ENCODE peak calls at places on chromosomes 12 and 14, in nine cellular contexts. D, B, Q, P, C, A, S, I and L are unnamed samples. For H3K9me3, the result is how much of the 10 kb centered on the place peaks cover.

GRCh38 chr12:54053625-54054441 is at the start of gene HOXC4:
- DNase-seq in D (no peak), B (peak), Q (peak), P (peak), C (no peak), A (no peak), S (no peak), I (no peak), L (no peak)

GRCh38 chr12:75974323-75975273 is 57.0 kb downstream of the PHLDA1 start:
- DNase-seq in D (no peak), B (no peak), Q (peak), P (no peak), C (no peak), A (no peak), S (no peak), I (no peak), L (no peak)

GRCh38 chr14:100383727-100384158 is 60.6 kb downstream of the SLC25A47 start:
- DNase-seq in D (peak), B (no peak), Q (peak), P (peak), C (peak), A (peak), S (peak), I (peak), L (peak)

GRCh38 chr12:49832836-49833421 is 4.7 kb upstream of the NCKAP5L start:
- DNase-seq in D (no peak), B (peak), Q (no peak), P (peak), C (no peak), A (no peak), S (no peak), I (no peak), L (no peak)

GRCh38 chr14:49870908-49871307 is 18.3 kb upstream of the NEMF start:
- DNase-seq in D (no peak), B (no peak), Q (no peak), P (no peak), C (no peak), A (no peak), S (no peak), I (no peak), L (no peak)

GRCh38 chr14:76963366-76963765 is 65.1 kb downstream of the IRF2BPL start:
- DNase-seq in D (no peak), B (no peak), Q (no peak), P (no peak), C (no peak), A (no peak), S (no peak), I (no peak), L (no peak)

GRCh38 chr12:91222746-91223145 is 40.1 kb upstream of the DCN start:
- DNase-seq in D (no peak), B (peak), Q (no peak), P (peak), C (no peak), A (no peak), S (no peak), I (no peak), L (no peak)

GRCh38 chr14:104723651-104724406 is at the start of gene ADSS1:
- DNase-seq in D (peak), B (no peak), Q (peak), P (peak), C (peak), A (peak), S (peak), I (peak), L (peak)

GRCh38 chr12:34402228-34402898 is 380.1 kb downstream of the ALG10 start:
- DNase-seq in D (peak), B (no peak), Q (peak), P (no peak), C (no peak), A (no peak), S (no peak), I (no peak), L (no peak)

GRCh38 chr12:84361651-84362551 is 550.7 kb downstream of the SLC6A15 start:
- DNase-seq in D (peak), B (no peak), Q (peak), P (no peak), C (no peak), A (no peak), S (no peak), I (no peak), L (no peak)

GRCh38 chr14:45810152-45810872 is 557.3 kb upstream of the MIS18BP1 start:
- DNase-seq in D (no peak), B (no peak), Q (no peak), P (no peak), C (no peak), A (no peak), S (no peak), I (peak), L (no peak)

GRCh38 chr14:79702197-79702596 is 509.1 kb downstream of the DIO2 start:
- DNase-seq in D (no peak), B (no peak), Q (no peak), P (no peak), C (no peak), A (no peak), S (no peak), I (no peak), L (no peak)

GRCh38 chr12:57008113-57008687 is 1.9 kb upstream of the ZBTB39 start:
- DNase-seq in D (no peak), B (peak), Q (no peak), P (peak), C (peak), A (no peak), S (no peak), I (peak), L (peak)

GRCh38 chr12:69130064-69130463 is 109.3 kb upstream of the CPSF6 start:
- DNase-seq in D (no peak), B (no peak), Q (no peak), P (peak), C (no peak), A (no peak), S (no peak), I (no peak), L (no peak)

GRCh38 chr12:91846466-91847055 is 299.1 kb downstream of the BTG1 start:
- DNase-seq in D (no peak), B (no peak), Q (no peak), P (no peak), C (no peak), A (no peak), S (no peak), I (no peak), L (no peak)

GRCh38 chr12:54082402-54082892 is 28.8 kb downstream of the HOXC4 start:
- DNase-seq in D (peak), B (no peak), Q (no peak), P (no peak), C (peak), A (no peak), S (peak), I (peak), L (peak)

GRCh38 chr12:43208627-43209026 is 343.4 kb downstream of the ADAMTS20 start:
- DNase-seq in D (no peak), B (peak), Q (no peak), P (no peak), C (no peak), A (peak), S (no peak), I (no peak), L (no peak)

GRCh38 chr12:2229661-2230539 is 177.1 kb downstream of the CACNA1C start:
- DNase-seq in D (no peak), B (no peak), Q (no peak), P (no peak), C (no peak), A (no peak), S (no peak), I (no peak), L (no peak)

DNA sequence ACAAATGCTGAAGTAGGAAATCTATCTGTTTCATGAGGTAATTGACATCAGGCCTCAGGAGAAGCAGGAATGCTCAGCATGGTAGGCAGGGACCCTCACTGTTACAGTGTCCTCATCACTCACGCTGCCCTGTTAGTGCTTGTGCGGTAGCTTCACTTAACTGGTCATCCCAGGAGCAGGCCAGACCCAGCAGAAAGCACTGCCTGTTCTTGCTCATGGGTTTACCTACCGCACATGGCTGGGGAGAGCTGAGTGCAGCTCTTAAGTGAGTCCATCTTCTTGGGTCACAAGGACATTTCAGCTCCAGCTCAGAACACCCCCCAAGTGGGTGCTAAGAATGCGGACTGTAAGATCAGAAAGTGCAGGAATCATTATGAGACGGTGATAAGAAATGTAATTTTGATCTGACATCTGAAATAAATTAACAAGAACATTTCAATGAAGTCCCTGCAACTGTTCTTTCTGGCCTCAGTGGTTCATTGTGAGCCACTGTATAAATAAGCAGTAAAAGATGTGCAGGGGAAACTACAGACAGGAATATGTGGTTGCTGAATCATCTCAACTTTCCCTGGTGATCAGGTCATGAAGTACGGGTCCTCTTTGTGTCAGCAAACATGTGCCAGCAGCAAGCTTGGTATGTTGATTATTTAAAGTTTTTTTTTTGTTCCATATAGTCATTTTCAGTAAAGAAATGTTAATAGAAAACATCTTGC is 757.7 kb upstream of the TMEM132C start:
- DNase-seq in D (no peak), B (peak), Q (no peak), P (peak), C (no peak), A (no peak), S (no peak), I (no peak), L (no peak)
- H3K27ac ChIP-seq in D (no peak), B (peak), Q (no peak), P (peak), C (no peak), A (no peak), S (no peak), I (no peak), L (no peak)

GRCh38 chr14:26190644-26191043 is 407.2 kb downstream of the NOVA1 start:
- DNase-seq in D (no peak), B (no peak), Q (no peak), P (peak), C (no peak), A (no peak), S (no peak), I (no peak), L (no peak)

GRCh38 chr14:26191123-26191522 is 406.7 kb downstream of the NOVA1 start:
- DNase-seq in D (no peak), B (no peak), Q (no peak), P (peak), C (no peak), A (no peak), S (no peak), I (peak), L (no peak)

GRCh38 chr14:26187996-26188605 is 409.7 kb downstream of the NOVA1 start:
- DNase-seq in D (no peak), B (no peak), Q (no peak), P (peak), C (no peak), A (no peak), S (no peak), I (no peak), L (no peak)

GRCh38 chr14:26194816-26195215 is 403.0 kb downstream of the NOVA1 start:
- DNase-seq in D (no peak), B (no peak), Q (no peak), P (no peak), C (no peak), A (no peak), S (no peak), I (no peak), L (no peak)

GRCh38 chr14:26191666-26192065 is 406.2 kb downstream of the NOVA1 start:
- DNase-seq in D (no peak), B (no peak), Q (no peak), P (no peak), C (no peak), A (no peak), S (no peak), I (peak), L (no peak)
- H3K9me3 ChIP-seq in D (under half), B (under half), Q (under half), P (under half), C (under half), A (under half), S (under half), I (under half), L (under half)

GRCh38 chr12:105357162-105357691 is 26.7 kb downstream of the C12orf75 start:
- DNase-seq in D (no peak), B (peak), Q (no peak), P (no peak), C (peak), A (no peak), S (no peak), I (no peak), L (no peak)
- H3K27ac ChIP-seq in D (peak), B (peak), Q (peak), P (no peak), C (no peak), A (no peak), S (no peak), I (no peak), L (no peak)

GRCh38 chr12:133010657-133011297 is 24.6 kb downstream of the ZNF26 start:
- DNase-seq in D (no peak), B (no peak), Q (no peak), P (peak), C (no peak), A (no peak), S (no peak), I (no peak), L (no peak)
- H3K9me3 ChIP-seq in D (half or more), B (half or more), Q (under half), P (under half), C (half or more), A (under half), S (half or more), I (under half), L (under half)

GRCh38 chr12:52204095-52204930 is 12.5 kb upstream of the KRT80 start:
- DNase-seq in D (no peak), B (peak), Q (peak), P (peak), C (no peak), A (no peak), S (no peak), I (no peak), L (no peak)
- H3K27ac ChIP-seq in D (no peak), B (no peak), Q (no peak), P (no peak), C (no peak), A (no peak), S (no peak), I (no peak), L (no peak)

GRCh38 chr14:58199726-58200479 is at the start of gene ACTR10:
- DNase-seq in D (peak), B (peak), Q (peak), P (peak), C (peak), A (peak), S (peak), I (peak), L (peak)

GRCh38 chr14:58196198-58196597 is 3.8 kb upstream of the ACTR10 start:
- DNase-seq in D (no peak), B (no peak), Q (no peak), P (no peak), C (no peak), A (no peak), S (no peak), I (no peak), L (no peak)

GRCh38 chr14:58193542-58193941 is 6.4 kb upstream of the ACTR10 start:
- DNase-seq in D (no peak), B (no peak), Q (no peak), P (no peak), C (no peak), A (no peak), S (no peak), I (no peak), L (no peak)

GRCh38 chr14:58200480-58200841 is 512 bp downstream of the ACTR10 start:
- DNase-seq in D (no peak), B (peak), Q (no peak), P (no peak), C (no peak), A (no peak), S (no peak), I (no peak), L (no peak)

GRCh38 chr14:58198086-58198485 is 1.9 kb upstream of the ACTR10 start:
- DNase-seq in D (no peak), B (no peak), Q (no peak), P (no peak), C (no peak), A (no peak), S (no peak), I (no peak), L (no peak)
- H3K9me3 ChIP-seq in D (under half), B (under half), Q (under half), P (under half), C (under half), A (under half), S (under half), I (under half), L (under half)

GRCh38 chr14:35879141-35879648 is 53.1 kb downstream of the BRMS1L start:
- DNase-seq in D (no peak), B (peak), Q (no peak), P (peak), C (no peak), A (no peak), S (no peak), I (no peak), L (no peak)
- H3K27ac ChIP-seq in D (peak), B (peak), Q (no peak), P (peak), C (no peak), A (no peak), S (no peak), I (no peak), L (no peak)